ENCODE peak calls at places on chromosomes 5 and 9, in eight cellular contexts. G, E, P, L, N, O, V and K are unnamed samples.

GRCh38 chr5:123819818-123820217 is 307.8 kb downstream of the CSNK1G3 start:
- DNase-seq in G (no peak), E (peak; percentile 92), P (no peak), L (no peak), N (no peak), O (no peak), V (no peak), K (no peak)

GRCh38 chr9:92147854-92148184 is 32.6 kb upstream of the SPTLC1 start:
- DNase-seq in G (no peak), E (no peak), P (no peak), L (no peak), N (no peak), O (no peak), V (no peak), K (no peak)

GRCh38 chr9:19662213-19662612 is 126.6 kb downstream of the SLC24A2 start:
- DNase-seq in G (no peak), E (no peak), P (no peak), L (no peak), N (no peak), O (no peak), V (no peak), K (no peak)

GRCh38 chr5:66666778-66667177 is 70.6 kb downstream of the MAST4 start:
- DNase-seq in G (no peak), E (no peak), P (peak; percentile 38), L (no peak), N (no peak), O (peak; percentile 22), V (no peak), K (no peak)

GRCh38 chr5:170631471-170632195 is 127.8 kb downstream of the KCNIP1 start:
- DNase-seq in G (no peak), E (no peak), P (no peak), L (no peak), N (no peak), O (no peak), V (peak; percentile 68), K (no peak)

GRCh38 chr9:112820886-112821285 is 69.8 kb downstream of the SLC46A2 start:
- DNase-seq in G (no peak), E (peak; percentile 79), P (no peak), L (no peak), N (no peak), O (no peak), V (no peak), K (no peak)

GRCh38 chr5:174047472-174047871 is 2.0 kb downstream of the NSG2 start:
- DNase-seq in G (no peak), E (no peak), P (no peak), L (no peak), N (no peak), O (no peak), V (no peak), K (no peak)

GRCh38 chr5:32777733-32778132 is 66.6 kb downstream of the NPR3 start:
- DNase-seq in G (no peak), E (no peak), P (no peak), L (no peak), N (no peak), O (no peak), V (no peak), K (no peak)

GRCh38 chr5:143010335-143010734 is 240.2 kb downstream of the ARHGAP26 start:
- DNase-seq in G (no peak), E (no peak), P (no peak), L (no peak), N (no peak), O (no peak), V (no peak), K (no peak)

GRCh38 chr5:150155258-150156032 is at the start of gene PDGFRB:
- DNase-seq in G (peak; percentile 92), E (peak; percentile 83), P (no peak), L (peak; percentile 92), N (peak; percentile 82), O (peak; percentile 29), V (peak; percentile 60), K (peak; percentile 84)

GRCh38 chr5:169013208-169013728 is 287.7 kb downstream of the SLIT3 start:
- DNase-seq in G (no peak), E (no peak), P (no peak), L (no peak), N (no peak), O (no peak), V (no peak), K (no peak)

GRCh38 chr5:38563624-38564023 is 7.2 kb upstream of the LIFR start:
- DNase-seq in G (no peak), E (no peak), P (no peak), L (no peak), N (no peak), O (no peak), V (no peak), K (no peak)

GRCh38 chr9:33165263-33166151 is 1.6 kb downstream of the B4GALT1 start:
- DNase-seq in G (peak; percentile 85), E (peak; percentile 78), P (peak; percentile 72), L (no peak), N (no peak), O (peak; percentile 67), V (no peak), K (no peak)

GRCh38 chr5:95619518-95620029 is 313 bp upstream of the GPR150 start:
- DNase-seq in G (no peak), E (no peak), P (no peak), L (no peak), N (no peak), O (no peak), V (no peak), K (no peak)

GRCh38 chr5:95620870-95621838 is 1.3 kb downstream of the GPR150 start:
- DNase-seq in G (no peak), E (no peak), P (peak; percentile 57), L (peak; percentile 32), N (peak; percentile 76), O (peak; percentile 63), V (peak; percentile 72), K (peak; percentile 53)

GRCh38 chr5:95619096-95619495 is 791 bp upstream of the GPR150 start:
- DNase-seq in G (no peak), E (no peak), P (no peak), L (no peak), N (no peak), O (no peak), V (no peak), K (no peak)

GRCh38 chr5:95621839-95622629 is 2.1 kb downstream of the GPR150 start:
- DNase-seq in G (no peak), E (no peak), P (no peak), L (no peak), N (no peak), O (no peak), V (no peak), K (no peak)

DNA sequence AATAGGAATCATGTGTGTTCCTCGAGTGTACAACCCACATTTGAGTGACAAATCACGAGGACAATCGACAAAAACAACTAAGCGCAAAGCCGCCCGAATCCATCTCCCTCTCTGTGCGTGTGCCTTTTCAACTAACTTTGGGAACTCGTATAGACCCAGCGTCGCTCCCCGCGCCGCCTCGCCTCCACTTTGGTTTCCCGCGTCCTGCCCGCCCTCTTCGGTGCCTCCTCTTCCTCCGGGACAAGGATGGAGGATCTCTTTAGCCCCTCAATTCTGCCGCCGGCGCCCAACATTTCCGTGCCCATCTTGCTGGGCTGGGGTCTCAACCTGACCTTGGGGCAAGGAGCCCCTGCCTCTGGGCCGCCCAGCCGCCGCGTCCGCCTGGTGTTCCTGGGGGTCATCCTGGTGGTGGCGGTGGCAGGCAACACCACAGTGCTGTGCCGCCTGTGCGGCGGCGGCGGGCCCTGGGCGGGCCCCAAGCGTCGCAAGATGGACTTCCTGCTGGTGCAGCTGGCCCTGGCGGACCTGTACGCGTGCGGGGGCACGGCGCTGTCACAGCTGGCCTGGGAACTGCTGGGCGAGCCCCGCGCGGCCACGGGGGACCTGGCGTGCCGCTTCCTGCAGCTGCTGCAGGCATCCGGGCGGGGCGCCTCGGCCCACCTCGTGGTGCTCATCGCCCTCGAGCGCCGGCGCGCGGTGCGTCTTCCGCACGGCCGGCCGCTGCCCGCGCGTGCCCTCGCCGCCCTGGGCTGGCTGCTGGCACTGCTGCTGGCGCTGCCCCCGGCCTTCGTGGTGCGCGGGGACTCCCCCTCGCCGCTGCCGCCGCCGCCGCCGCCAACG is at the start of gene GPR150:
- DNase-seq in G (no peak), E (peak; percentile 18), P (peak; percentile 64), L (peak; percentile 70), N (peak; percentile 80), O (peak; percentile 78), V (peak; percentile 76), K (peak; percentile 24)
- TF ChIP-seq CTCF in G (no peak), E (peak; percentile 13), P (no peak), L (peak; percentile 4), N (no peak), O (no peak), V (no peak), K (no peak)

GRCh38 chr5:39755452-39755851 is 330.7 kb upstream of the DAB2 start:
- DNase-seq in G (no peak), E (no peak), P (no peak), L (no peak), N (no peak), O (no peak), V (no peak), K (no peak)
- TF ChIP-seq CTCF in G (no peak), E (no peak), P (no peak), L (no peak), N (no peak), O (no peak), V (no peak), K (no peak)

DNA sequence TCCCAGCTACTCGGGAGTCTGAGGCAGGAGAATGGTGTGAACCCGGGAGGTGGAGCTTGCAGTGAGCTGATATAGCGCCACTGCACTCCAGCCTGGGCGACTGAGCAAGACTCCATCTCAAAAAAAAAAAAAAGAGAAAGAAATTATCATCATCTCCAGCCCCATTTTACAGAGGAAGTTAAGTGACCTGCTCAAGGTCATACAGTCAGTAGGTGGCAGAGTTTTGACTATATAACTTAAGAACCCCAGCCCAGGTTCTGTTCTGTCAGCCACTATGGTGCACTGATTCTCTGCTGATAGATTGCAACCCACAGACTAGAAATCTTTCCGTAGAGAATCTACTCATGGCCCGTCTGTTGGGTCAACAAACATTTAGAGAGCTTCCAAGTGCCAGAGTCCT is 25.7 kb upstream of the DENND1A start:
- DNase-seq in G (no peak), E (no peak), P (no peak), L (no peak), N (no peak), O (no peak), V (no peak), K (no peak)
- TF ChIP-seq CTCF in G (no peak), E (peak; percentile 10), P (no peak), L (no peak), N (no peak), O (no peak), V (no peak), K (no peak)

GRCh38 chr5:6574537-6574936 is 58.3 kb downstream of the NSUN2 start:
- DNase-seq in G (no peak), E (no peak), P (no peak), L (no peak), N (no peak), O (no peak), V (no peak), K (no peak)

GRCh38 chr5:6574111-6574510 is 58.7 kb downstream of the NSUN2 start:
- DNase-seq in G (peak; percentile 42), E (no peak), P (no peak), L (no peak), N (no peak), O (no peak), V (no peak), K (no peak)

GRCh38 chr5:6579535-6579934 is 53.3 kb downstream of the NSUN2 start:
- DNase-seq in G (peak; percentile 32), E (no peak), P (no peak), L (no peak), N (no peak), O (no peak), V (no peak), K (no peak)

GRCh38 chr5:6578676-6579343 is 54.0 kb downstream of the NSUN2 start:
- DNase-seq in G (peak; percentile 38), E (no peak), P (no peak), L (no peak), N (no peak), O (no peak), V (no peak), K (no peak)

GRCh38 chr5:6576861-6577501 is 55.9 kb downstream of the NSUN2 start:
- DNase-seq in G (peak; percentile 59), E (peak; percentile 67), P (no peak), L (no peak), N (peak; percentile 64), O (no peak), V (no peak), K (no peak)
- TF ChIP-seq CTCF in G (peak; percentile 41), E (peak; percentile 83), P (peak; percentile 58), L (peak; percentile 60), N (peak; percentile 15), O (no peak), V (peak; percentile 30), K (no peak)